ENCODE peak calls at places on chromosomes 12 and 14, in four cellular contexts. G is WTC11, H is HepG2, E is K562. U is an unnamed sample.

GRCh38 chr12:45312012-45312411 is 96.1 kb downstream of the ANO6 start:
- DNase-seq in G (no peak), H (no peak), E (no peak), U (peak)

GRCh38 chr14:39974036-39974435 is 541.8 kb upstream of the FBXO33 start:
- DNase-seq in G (no peak), H (no peak), E (no peak), U (no peak)

GRCh38 chr12:112121780-112122565 is 3.4 kb upstream of the TRAFD1 start:
- DNase-seq in H (no peak), E (peak), G (no peak), U (no peak)

GRCh38 chr12:82413994-82414393 is 55.7 kb downstream of the METTL25 start:
- DNase-seq in G (no peak), E (no peak), H (no peak), U (no peak)

GRCh38 chr14:103727313-103728000 is 11.8 kb downstream of the ZFYVE21 start:
- DNase-seq in H (no peak), G (no peak), E (no peak), U (no peak)

GRCh38 chr14:89844508-89844907 is 110.0 kb downstream of the EFCAB11 start:
- DNase-seq in E (no peak), H (no peak), G (no peak), U (no peak)

GRCh38 chr14:75279739-75280447 is 1.3 kb downstream of the FOS start:
- DNase-seq in H (no peak), E (no peak), G (peak), U (peak)

GRCh38 chr12:96431067-96431466 is 30.8 kb upstream of the CDK17 start:
- DNase-seq in G (no peak), H (no peak), E (no peak), U (no peak)

GRCh38 chr12:104411826-104412626 is 44.7 kb upstream of the CHST11 start:
- DNase-seq in H (no peak), G (no peak), E (peak), U (no peak)

GRCh38 chr12:3271639-3272038 is 194.5 kb downstream of the TSPAN9 start:
- DNase-seq in H (no peak), G (no peak), E (no peak), U (no peak)

GRCh38 chr12:105100998-105101397 is 6.5 kb upstream of the WASHC4 start:
- DNase-seq in G (no peak), E (no peak), H (no peak), U (no peak)

GRCh38 chr14:102140027-102140749 is 491 bp downstream of the WDR20 start:
- DNase-seq in G (peak), E (no peak), H (peak), U (peak)

GRCh38 chr12:122793685-122794106 is 19.3 kb downstream of the CCDC62 start:
- DNase-seq in G (no peak), E (peak), H (peak), U (peak)

GRCh38 chr12:25995906-25996305 is 37.4 kb downstream of the RASSF8 start:
- DNase-seq in E (no peak), H (no peak), G (no peak), U (no peak)

GRCh38 chr12:107328442-107329133 is 235.2 kb upstream of the CRY1 start:
- DNase-seq in G (no peak), H (no peak), E (no peak), U (no peak)

GRCh38 chr14:105876158-105876557 is 349.8 kb downstream of the TMEM121 start:
- DNase-seq in G (peak), H (no peak), E (no peak), U (no peak)

GRCh38 chr12:57908511-57908910 is 32.9 kb upstream of the ATP23 start:
- DNase-seq in E (no peak), G (no peak), H (no peak), U (no peak)

GRCh38 chr14:37844614-37845013 is 249.2 kb downstream of the TTC6 start:
- DNase-seq in G (no peak), H (no peak), E (no peak), U (no peak)

GRCh38 chr12:6914246-6914947 is at the start of gene ENO2:
- DNase-seq in G (peak), H (peak), E (peak), U (peak)

GRCh38 chr12:39872425-39872824 is 233.5 kb downstream of the SLC2A13 start:
- DNase-seq in H (no peak), E (no peak), G (no peak), U (no peak)

GRCh38 chr12:113228394-113229028 is 7.2 kb downstream of the TPCN1 start:
- DNase-seq in E (no peak), H (no peak), G (no peak), U (no peak)

GRCh38 chr14:97380539-97380941 is 583.4 kb downstream of the VRK1 start:
- DNase-seq in G (no peak), E (no peak), H (no peak), U (no peak)

GRCh38 chr14:76348898-76349297 is 27.0 kb upstream of the ESRRB start:
- DNase-seq in G (no peak), H (no peak), E (peak), U (peak)

DNA sequence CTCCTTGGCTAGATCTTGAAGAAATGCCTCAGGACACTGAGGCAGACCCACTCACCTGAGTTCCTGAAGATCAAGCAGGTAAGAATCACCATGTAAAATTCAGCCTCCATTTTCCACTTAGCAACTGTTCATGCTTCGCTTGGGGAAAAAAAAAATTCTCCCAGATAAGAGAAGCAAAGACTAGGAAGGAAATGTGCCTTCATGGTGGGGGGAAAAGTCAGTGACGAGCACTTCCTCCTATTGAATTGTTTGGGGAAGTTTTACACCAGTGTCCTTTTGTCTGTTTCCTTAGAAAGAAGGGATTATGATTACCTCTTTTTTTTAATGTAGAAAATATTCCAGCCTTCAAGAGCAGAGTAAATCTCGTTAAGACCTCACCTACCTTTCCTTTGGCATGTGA is at the start of gene PTPRB:
- DNase-seq in H (no peak), G (no peak), E (no peak), U (no peak)
- TF ChIP-seq FOXJ3 in H (no peak), G (no peak), E (no peak), U (no peak)

DNA sequence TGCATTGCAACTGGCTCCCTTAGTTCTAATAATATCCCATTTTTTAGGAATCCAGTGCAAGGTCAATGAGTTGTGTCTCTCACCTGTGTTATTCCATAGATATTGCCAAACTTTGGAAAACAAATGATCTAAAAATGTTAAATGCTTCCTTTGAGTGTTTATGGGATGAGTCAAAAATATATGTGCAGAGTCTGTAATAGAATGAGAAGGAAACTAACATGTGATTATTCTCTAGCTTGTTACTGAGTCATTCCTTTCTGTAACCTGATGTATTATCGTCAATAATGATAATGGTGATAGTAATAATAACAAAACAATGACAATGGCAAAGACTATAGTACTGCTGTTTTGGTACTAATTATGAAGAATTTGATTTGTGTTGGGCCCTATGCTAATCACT is 11.5 kb downstream of the ACSS3 start:
- DNase-seq in G (no peak), H (no peak), E (no peak), U (no peak)
- TF ChIP-seq FOXJ3 in G (no peak), H (no peak), E (no peak), U (no peak)

DNA sequence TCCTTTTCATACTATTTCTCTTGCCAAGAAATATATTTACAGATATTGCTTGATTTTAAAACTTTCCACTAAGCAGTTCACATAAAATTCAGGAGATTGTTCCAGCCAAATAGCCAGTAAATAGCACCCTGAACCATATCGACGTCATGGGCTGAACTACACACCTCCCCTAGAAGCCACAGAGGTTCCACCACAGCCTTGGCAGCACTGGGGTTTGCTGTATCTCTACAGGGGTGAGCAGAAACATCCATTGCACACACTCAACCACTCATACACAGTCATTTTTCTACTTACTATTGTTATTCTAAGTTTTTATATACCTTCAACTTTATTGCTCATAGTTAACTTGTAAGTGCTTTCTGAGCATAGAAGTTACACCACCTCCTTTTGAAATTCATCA is 8.1 kb upstream of the EIF2S3B start:
- DNase-seq in H (no peak), E (no peak), G (no peak), U (no peak)
- TF ChIP-seq FOXJ3 in H (no peak), E (no peak), G (no peak), U (no peak)

DNA sequence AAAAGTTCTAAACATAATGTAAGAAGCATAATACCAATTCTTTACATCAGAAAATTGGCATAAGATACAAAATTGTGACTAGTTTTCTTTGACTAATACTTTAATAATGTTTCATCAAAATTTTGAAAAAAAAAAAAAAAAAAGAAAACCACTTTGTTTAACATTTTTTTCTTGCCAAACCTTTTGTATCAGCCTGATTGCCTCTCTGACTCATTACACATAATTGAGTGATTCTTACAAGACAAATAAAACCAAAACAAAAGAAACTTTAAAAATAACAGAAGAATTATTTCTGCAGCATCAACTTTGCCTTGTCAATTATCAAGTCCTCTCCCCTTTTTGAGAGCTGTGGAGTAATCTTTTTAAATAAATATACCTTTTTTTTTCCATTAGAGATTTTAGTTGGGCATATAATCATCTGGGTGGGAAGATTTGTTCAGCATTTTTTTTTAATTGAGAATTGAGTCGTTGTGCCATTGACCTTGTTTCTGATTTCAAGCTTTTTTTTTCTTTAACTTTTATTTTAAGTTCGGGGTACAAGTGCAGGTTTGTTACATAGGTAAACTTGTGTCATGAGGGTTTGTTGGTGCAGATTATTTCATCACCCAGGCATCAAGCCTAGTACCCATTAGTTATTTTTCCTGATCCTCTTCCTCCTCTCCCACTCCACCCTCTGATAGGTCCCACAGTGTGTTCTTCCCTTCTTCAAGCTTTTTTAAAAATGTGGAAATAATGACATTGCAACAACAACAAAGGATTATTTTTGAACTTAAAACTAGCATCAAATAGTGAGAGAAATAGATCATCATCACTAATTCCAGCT is 45.8 kb upstream of the HMGA2 start:
- DNase-seq in G (no peak), E (no peak), H (no peak), U (no peak)
- TF ChIP-seq FOXJ3 in G (no peak), E (no peak), H (no peak), U (no peak)

GRCh38 chr14:71551291-71551955 is 380.8 kb upstream of the RGS6 start:
- DNase-seq in H (no peak), E (no peak), G (no peak), U (no peak)
- TF ChIP-seq FOXJ3 in H (no peak), E (no peak), G (no peak), U (no peak)

GRCh38 chr12:23909559-23909958 is 39.9 kb downstream of the SOX5 start:
- DNase-seq in H (no peak), E (no peak), G (no peak), U (no peak)
- TF ChIP-seq FOXJ3 in H (no peak), E (no peak), G (no peak), U (no peak)

DNA sequence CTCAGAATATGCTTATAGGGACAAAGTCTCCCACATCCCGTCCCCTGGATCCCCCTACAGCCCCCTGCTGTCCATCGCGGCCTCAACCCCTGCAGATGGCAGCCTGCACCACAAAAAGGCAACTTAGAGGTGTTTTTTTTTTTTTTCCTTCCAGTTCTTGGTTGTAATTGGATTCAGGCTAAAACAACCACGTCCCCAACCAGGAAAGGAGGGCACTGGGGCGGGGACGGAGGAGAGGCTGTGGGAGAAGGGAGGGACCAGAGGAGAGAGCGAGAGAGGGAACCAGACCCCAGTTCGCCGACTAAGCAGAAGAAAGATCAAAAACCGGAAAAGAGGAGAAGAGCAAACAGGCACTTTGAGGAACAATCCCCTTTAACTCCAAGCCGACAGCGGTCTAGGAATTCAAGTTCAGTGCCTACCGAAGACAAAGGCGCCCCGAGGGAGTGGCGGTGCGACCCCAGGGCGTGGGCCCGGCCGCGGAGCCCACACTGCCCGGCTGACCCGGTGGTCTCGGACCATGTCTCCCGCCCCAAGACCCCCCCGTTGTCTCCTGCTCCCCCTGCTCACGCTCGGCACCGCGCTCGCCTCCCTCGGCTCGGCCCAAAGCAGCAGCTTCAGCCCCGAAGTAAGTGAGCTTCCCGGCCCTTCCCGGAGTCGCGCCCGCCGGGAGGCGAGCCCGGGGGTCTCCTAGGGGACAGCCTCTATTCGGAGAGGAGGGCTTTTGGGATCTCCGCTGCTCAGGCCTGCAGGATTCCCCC is at the start of gene MMP14:
- DNase-seq in E (no peak), G (peak), H (no peak), U (peak)
- TF ChIP-seq FOXJ3 in E (no peak), G (no peak), H (peak), U (no peak)

DNA sequence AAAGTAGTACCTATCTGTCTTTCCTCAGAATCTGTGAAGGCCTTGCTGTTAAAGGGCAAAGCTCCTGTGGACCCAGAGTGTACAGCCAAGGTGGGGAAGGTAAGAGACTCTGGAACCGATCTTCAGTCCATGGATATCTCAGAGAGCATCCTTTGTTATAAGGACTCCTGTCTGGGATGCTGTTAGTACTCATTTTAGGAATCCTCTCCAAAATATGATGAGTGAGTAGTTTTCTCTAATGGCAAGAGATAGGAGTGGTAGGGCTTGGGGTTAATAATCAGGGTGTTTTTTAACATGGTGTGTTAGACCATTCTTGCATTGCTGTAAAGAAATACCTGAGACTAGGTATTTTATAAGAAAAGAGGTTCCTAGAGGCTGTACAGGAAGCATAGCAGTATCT is 1.9 kb downstream of the PARP2 start:
- DNase-seq in E (no peak), H (no peak), G (no peak), U (no peak)
- TF ChIP-seq FOXJ3 in E (no peak), H (no peak), G (no peak), U (no peak)